ENCODE peak calls at places on chromosomes 7 and 10, in six cellular contexts. Z is SK-N-SH, V is HCT116, Q is K562, R is HepG2, L is GM12878. S is an unnamed sample.

GRCh38 chr7:158695726-158696452 is 8.7 kb downstream of the NCAPG2 start:
- DNase-seq in Q (peak; percentile 23), V (peak; percentile 34), L (peak; percentile 28), R (peak; percentile 35), Z (peak; percentile 62), S (no peak)

GRCh38 chr10:79027147-79028055 is 41.4 kb upstream of the ZMIZ1 start:
- DNase-seq in L (no peak), R (no peak), V (no peak), Z (no peak), Q (peak; percentile 76), S (no peak)

GRCh38 chr10:95988702-95989101 is 54.7 kb upstream of the CCNJ start:
- DNase-seq in Z (no peak), L (no peak), V (no peak), R (no peak), Q (no peak), S (no peak)

GRCh38 chr10:47438857-47439474 is 44.9 kb downstream of the ANXA8 start:
- DNase-seq in Z (peak; percentile 37), Q (no peak), R (peak; percentile 67), V (peak; percentile 62), L (no peak), S (no peak)

GRCh38 chr10:1240341-1240775 is 184.2 kb downstream of the WDR37 start:
- DNase-seq in Q (no peak), L (no peak), Z (peak; percentile 65), R (no peak), V (no peak), S (peak; percentile 31)

GRCh38 chr10:71268247-71268691 is 50.8 kb upstream of the SLC29A3 start:
- DNase-seq in Q (no peak), R (peak; percentile 10), L (no peak), V (no peak), Z (no peak), S (no peak)

GRCh38 chr7:106896268-106896667 is 31.2 kb downstream of the PIK3CG start:
- DNase-seq in Z (no peak), L (no peak), Q (no peak), R (no peak), V (no peak), S (no peak)

GRCh38 chr10:30894221-30894620 is 137.4 kb downstream of the ZNF438 start:
- DNase-seq in V (no peak), R (no peak), Q (no peak), L (no peak), Z (no peak), S (no peak)

GRCh38 chr7:108415821-108416536 is 40.3 kb downstream of the NRCAM start:
- DNase-seq in V (no peak), Q (no peak), L (peak; percentile 60), Z (peak; percentile 58), R (no peak), S (no peak)

GRCh38 chr7:139857791-139858190 is 28.7 kb downstream of the TBXAS1 start:
- DNase-seq in Q (no peak), Z (no peak), V (no peak), L (no peak), R (no peak), S (no peak)

GRCh38 chr10:114857922-114858629 is 36.5 kb downstream of the FHIP2A start:
- DNase-seq in R (no peak), L (no peak), V (no peak), Q (no peak), Z (no peak), S (no peak)

GRCh38 chr7:117640465-117640864 is 160.6 kb downstream of the CFTR start:
- DNase-seq in Z (no peak), V (no peak), R (no peak), Q (no peak), L (no peak), S (no peak)

GRCh38 chr10:3085785-3086567 is 18.6 kb downstream of the PFKP start:
- DNase-seq in Q (no peak), L (no peak), R (no peak), Z (peak; percentile 10), V (no peak), S (no peak)

GRCh38 chr7:24038993-24039392 is 245.0 kb upstream of the NPY start:
- DNase-seq in L (no peak), Q (no peak), V (no peak), Z (no peak), R (no peak), S (no peak)

GRCh38 chr7:97015787-97016391 is 8.7 kb downstream of the DLX5 start:
- DNase-seq in Z (no peak), V (no peak), R (peak; percentile 69), L (no peak), Q (no peak), S (no peak)

GRCh38 chr10:65940105-65940504 is 985.7 kb upstream of the LRRTM3 start:
- DNase-seq in Z (no peak), R (no peak), L (no peak), Q (no peak), V (no peak), S (no peak)

GRCh38 chr10:65945071-65945470 is 980.8 kb upstream of the LRRTM3 start:
- DNase-seq in Z (no peak), L (no peak), Q (no peak), V (no peak), R (no peak), S (no peak)

DNA sequence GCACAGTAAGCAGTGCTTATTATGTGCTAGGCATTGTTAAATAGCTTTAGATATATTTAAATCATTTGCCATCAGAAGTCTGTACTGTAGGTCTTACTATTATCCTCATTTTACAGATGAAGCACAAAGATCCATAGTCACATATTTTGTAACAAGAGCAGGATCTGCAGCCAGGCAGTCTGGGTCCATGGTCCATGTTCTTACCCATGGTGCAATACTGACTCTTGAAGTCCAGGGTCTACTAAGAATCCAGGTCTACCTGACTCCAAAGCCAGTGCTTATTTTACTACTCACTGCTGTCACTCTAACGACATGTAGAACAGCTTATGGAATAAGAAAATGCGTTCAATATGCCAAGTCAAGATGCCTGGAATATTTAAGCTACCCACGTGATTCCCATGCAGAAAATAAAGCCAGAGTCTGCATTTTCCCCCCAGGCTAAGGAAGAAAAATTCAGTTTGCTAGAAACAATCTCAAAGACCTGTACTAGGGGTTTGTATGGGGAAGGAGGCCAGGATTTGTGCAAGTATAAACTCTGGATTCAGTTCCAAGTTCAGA is 984.7 kb upstream of the LRRTM3 start:
- DNase-seq in V (no peak), R (peak; percentile 2), Q (no peak), L (no peak), Z (no peak), S (no peak)
- TF ChIP-seq RAD21 in V (no peak), R (no peak), Q (no peak), L (no peak), Z (no peak), S (no peak)

DNA sequence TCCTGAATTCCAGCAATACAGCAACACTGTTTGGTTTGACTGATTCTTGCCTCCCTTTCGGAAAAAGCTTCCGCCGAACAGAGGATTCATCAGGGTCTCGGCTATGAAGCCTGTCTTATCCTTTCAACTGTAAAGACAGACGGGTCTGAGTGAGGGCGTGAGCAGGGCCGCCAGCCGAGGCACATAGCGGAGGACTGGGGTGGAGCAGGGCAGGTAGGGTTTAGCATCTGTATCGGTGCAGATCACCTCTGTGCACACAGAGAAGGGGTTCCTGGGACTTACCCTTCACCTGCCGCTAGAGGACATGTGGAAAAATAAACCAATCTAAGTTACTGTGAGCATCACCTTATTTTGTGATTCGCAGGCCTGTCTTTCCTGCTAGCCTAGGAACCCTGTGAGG is 656.9 kb upstream of the FOXK1 start:
- DNase-seq in V (no peak), R (no peak), Z (no peak), Q (no peak), L (no peak), S (no peak)
- TF ChIP-seq SIN3A in V (no peak), R (no peak), Z (no peak), Q (no peak), L (no peak), S (no peak)

GRCh38 chr7:27345964-27346363 is 103.4 kb downstream of the EVX1 start:
- DNase-seq in Z (no peak), V (no peak), Q (no peak), L (no peak), R (no peak), S (no peak)

GRCh38 chr7:27345164-27345887 is 102.7 kb downstream of the EVX1 start:
- DNase-seq in L (no peak), Q (no peak), V (no peak), Z (no peak), R (no peak), S (no peak)

GRCh38 chr7:27343804-27344203 is 101.2 kb downstream of the EVX1 start:
- DNase-seq in L (no peak), Q (no peak), V (no peak), Z (no peak), R (no peak), S (peak; percentile 29)

GRCh38 chr7:27347261-27347610 is 104.6 kb downstream of the EVX1 start:
- DNase-seq in Z (no peak), Q (no peak), V (no peak), L (no peak), R (no peak), S (no peak)

DNA sequence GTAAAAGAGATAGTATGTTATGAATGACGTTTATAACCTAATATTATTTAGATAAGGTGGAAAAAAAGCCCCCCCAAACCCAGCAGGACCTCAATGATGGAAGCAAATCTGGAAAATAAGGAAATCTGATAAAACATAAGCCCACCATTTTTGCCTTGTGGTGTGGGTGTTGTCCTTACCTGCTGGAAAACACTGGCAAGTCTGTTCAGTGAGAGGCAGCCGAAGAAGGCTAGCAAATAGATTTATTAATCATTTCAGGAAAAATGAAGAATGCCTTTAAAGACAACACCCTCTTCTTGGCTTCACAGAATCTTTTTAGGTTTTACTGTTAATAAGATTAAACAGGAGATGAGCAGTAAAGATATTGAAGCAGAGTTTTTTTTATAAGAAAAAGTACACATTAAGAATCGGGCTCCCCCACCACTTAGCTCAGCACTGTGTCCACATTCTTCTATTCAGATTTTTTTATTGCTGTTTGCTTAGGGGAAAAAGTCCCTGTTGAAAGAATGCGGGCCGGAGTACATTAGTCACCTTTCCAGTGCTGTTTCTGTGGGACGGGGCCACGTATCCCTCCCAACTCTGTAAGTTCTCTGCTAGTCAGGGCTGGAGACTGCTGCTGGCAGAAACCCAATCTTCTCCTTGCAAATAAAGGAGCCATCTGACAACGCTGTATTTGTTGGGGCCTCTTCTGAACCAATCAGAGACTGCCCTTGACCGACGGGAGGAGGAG is 104.1 kb downstream of the EVX1 start:
- DNase-seq in V (peak; percentile 12), Z (peak; percentile 4), L (no peak), Q (no peak), R (peak; percentile 66), S (no peak)
- TF ChIP-seq RAD21 in V (no peak), Z (no peak), L (no peak), Q (no peak), R (no peak), S (no peak)

DNA sequence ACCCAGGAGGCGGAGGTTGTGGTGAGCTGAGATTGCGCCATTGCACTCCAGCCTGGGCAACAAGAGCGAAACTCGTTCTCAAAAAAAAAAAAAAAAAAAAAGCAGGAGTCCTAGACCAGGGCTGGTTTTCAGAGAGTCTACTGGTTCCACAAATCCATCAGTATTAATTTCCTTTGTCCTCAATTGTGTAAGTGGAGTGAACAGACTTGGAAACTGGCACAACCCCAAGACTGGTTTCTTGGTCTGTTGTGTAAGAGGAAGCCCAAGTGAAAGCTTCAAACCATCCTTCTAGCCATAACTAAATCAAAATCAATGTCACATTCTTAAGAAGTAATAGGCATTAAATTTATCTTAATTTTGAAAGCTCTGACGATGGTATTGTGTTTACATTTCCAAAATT is 213.6 kb downstream of the DGKI start:
- DNase-seq in V (no peak), L (no peak), Z (no peak), R (no peak), Q (no peak), S (no peak)
- TF ChIP-seq SIN3A in V (no peak), L (no peak), Z (no peak), R (no peak), Q (no peak), S (no peak)